ENCODE peak calls at places on chromosomes 5 and 9, in four cellular contexts. U is GM12878, H is HepG2, C is K562. W is an unnamed sample.

GRCh38 chr9:124079176-124079925 is 67.8 kb downstream of the LHX2 start:
- DNase-seq in U (no peak), H (peak), C (no peak), W (no peak)

GRCh38 chr5:68460147-68460760 is 244.7 kb downstream of the PIK3R1 start:
- DNase-seq in H (peak), U (no peak), C (peak), W (peak)

GRCh38 chr5:80592761-80593160 is 22.7 kb upstream of the ANKRD34B start:
- DNase-seq in U (no peak), C (no peak), H (peak), W (no peak)

GRCh38 chr9:127182901-127183746 is 60.7 kb upstream of the ANGPTL2 start:
- DNase-seq in U (no peak), C (no peak), H (no peak), W (no peak)

GRCh38 chr5:146647656-146648199 is 131.7 kb upstream of the GPR151 start:
- DNase-seq in H (no peak), U (no peak), C (no peak), W (no peak)

GRCh38 chr5:171623551-171624097 is 162.0 kb upstream of the SMIM23 start:
- DNase-seq in U (no peak), C (no peak), H (peak), W (no peak)

GRCh38 chr5:142065273-142065672 is 43.3 kb upstream of the NDFIP1 start:
- DNase-seq in C (no peak), U (no peak), H (peak), W (no peak)

GRCh38 chr9:127059648-127060365 is 62.6 kb downstream of the ANGPTL2 start:
- DNase-seq in U (peak), C (no peak), H (no peak), W (no peak)

GRCh38 chr5:34691326-34691725 is 35.2 kb downstream of the RAI14 start:
- DNase-seq in U (no peak), C (no peak), H (no peak), W (no peak)

GRCh38 chr9:129069128-129069824 is 11.6 kb upstream of the DOLPP1 start:
- DNase-seq in H (no peak), C (peak), U (no peak), W (no peak)

GRCh38 chr5:2135833-2136232 is 253.1 kb upstream of the IRX4 start:
- DNase-seq in C (no peak), H (no peak), U (no peak), W (no peak)

GRCh38 chr5:83124593-83124992 is 47.2 kb downstream of the XRCC4 start:
- DNase-seq in H (peak), U (no peak), C (no peak), W (no peak)

GRCh38 chr9:14935917-14936316 is 25.7 kb upstream of the FREM1 start:
- DNase-seq in U (no peak), H (no peak), C (no peak), W (no peak)

GRCh38 chr9:19431361-19432171 is 22.8 kb downstream of the ACER2 start:
- DNase-seq in U (no peak), C (no peak), H (no peak), W (no peak)

GRCh38 chr9:88991066-88992030 is at the start of gene S1PR3:
- DNase-seq in C (peak), H (no peak), U (no peak), W (peak)

GRCh38 chr5:149141224-149141956 is at the start of gene ABLIM3:
- DNase-seq in C (peak), H (no peak), U (no peak), W (peak)

GRCh38 chr5:134438641-134439621 is 27.2 kb upstream of the CDKN2AIPNL start:
- DNase-seq in H (peak), U (no peak), C (no peak), W (no peak)

GRCh38 chr9:135474915-135475314 is 4.7 kb upstream of the PPP1R26 start:
- DNase-seq in C (peak), H (peak), U (no peak), W (peak)

GRCh38 chr5:79107020-79107796 is 4.4 kb upstream of the BHMT start:
- DNase-seq in H (no peak), U (no peak), C (no peak), W (peak)

GRCh38 chr5:174608631-174609097 is 115.7 kb upstream of the MSX2 start:
- DNase-seq in H (no peak), C (no peak), U (no peak), W (no peak)

GRCh38 chr5:171420429-171421231 is 1.2 kb downstream of the FGF18 start:
- DNase-seq in C (no peak), H (no peak), U (no peak), W (no peak)

GRCh38 chr9:89790542-89791109 is 185.8 kb downstream of the GADD45G start:
- DNase-seq in C (no peak), H (no peak), U (no peak), W (no peak)

GRCh38 chr5:16935271-16936149 is 578 bp downstream of the MYO10 start:
- DNase-seq in C (peak), H (no peak), U (no peak), W (peak)

GRCh38 chr9:131923766-131924165 is 155.9 kb downstream of the MED27 start:
- DNase-seq in U (no peak), H (no peak), C (no peak), W (no peak)

GRCh38 chr5:173662896-173663809 is 46.7 kb upstream of the BOD1 start:
- DNase-seq in U (no peak), H (peak), C (no peak), W (no peak)

GRCh38 chr5:160467555-160468418 is 46.1 kb downstream of the PTTG1 start:
- DNase-seq in H (peak), C (no peak), U (peak), W (no peak)

GRCh38 chr5:142385194-142385593 is 60.4 kb upstream of the SPRY4 start:
- DNase-seq in U (no peak), H (no peak), C (no peak), W (no peak)

GRCh38 chr9:136023401-136024225 is 62.4 kb upstream of the UBAC1 start:
- DNase-seq in C (no peak), H (no peak), U (no peak), W (no peak)

GRCh38 chr5:129746884-129747283 is 1.0 kb upstream of the MINAR2 start:
- DNase-seq in C (no peak), H (no peak), U (no peak), W (no peak)

GRCh38 chr5:133321833-133322420 is 270.1 kb downstream of the HSPA4 start:
- DNase-seq in H (no peak), C (no peak), U (peak), W (no peak)

GRCh38 chr9:114282507-114282906 is 40.4 kb upstream of the ORM1 start:
- DNase-seq in H (no peak), U (no peak), C (no peak), W (no peak)

GRCh38 chr5:4883388-4883787 is 256.7 kb upstream of the ADAMTS16 start:
- DNase-seq in C (no peak), H (no peak), U (no peak), W (no peak)

GRCh38 chr5:33891731-33892418 is at the start of gene ADAMTS12:
- DNase-seq in H (no peak), U (no peak), C (no peak), W (peak)

GRCh38 chr9:4073371-4073770 is 226.5 kb downstream of the GLIS3 start:
- DNase-seq in H (peak), U (no peak), C (peak), W (peak)

GRCh38 chr5:126052120-126052519 is 371.1 kb upstream of the GRAMD2B start:
- DNase-seq in U (no peak), C (no peak), H (no peak), W (no peak)

GRCh38 chr9:96186601-96187011 is 115.4 kb downstream of the HSD17B3 start:
- DNase-seq in C (no peak), H (no peak), U (no peak), W (peak)

GRCh38 chr9:96183751-96184150 is 118.2 kb downstream of the HSD17B3 start:
- DNase-seq in C (no peak), U (no peak), H (no peak), W (no peak)

GRCh38 chr9:96185518-96186156 is 116.3 kb downstream of the HSD17B3 start:
- DNase-seq in C (no peak), U (no peak), H (no peak), W (no peak)

GRCh38 chr9:96189995-96190394 is 112.0 kb downstream of the HSD17B3 start:
- DNase-seq in C (no peak), U (no peak), H (no peak), W (no peak)

DNA sequence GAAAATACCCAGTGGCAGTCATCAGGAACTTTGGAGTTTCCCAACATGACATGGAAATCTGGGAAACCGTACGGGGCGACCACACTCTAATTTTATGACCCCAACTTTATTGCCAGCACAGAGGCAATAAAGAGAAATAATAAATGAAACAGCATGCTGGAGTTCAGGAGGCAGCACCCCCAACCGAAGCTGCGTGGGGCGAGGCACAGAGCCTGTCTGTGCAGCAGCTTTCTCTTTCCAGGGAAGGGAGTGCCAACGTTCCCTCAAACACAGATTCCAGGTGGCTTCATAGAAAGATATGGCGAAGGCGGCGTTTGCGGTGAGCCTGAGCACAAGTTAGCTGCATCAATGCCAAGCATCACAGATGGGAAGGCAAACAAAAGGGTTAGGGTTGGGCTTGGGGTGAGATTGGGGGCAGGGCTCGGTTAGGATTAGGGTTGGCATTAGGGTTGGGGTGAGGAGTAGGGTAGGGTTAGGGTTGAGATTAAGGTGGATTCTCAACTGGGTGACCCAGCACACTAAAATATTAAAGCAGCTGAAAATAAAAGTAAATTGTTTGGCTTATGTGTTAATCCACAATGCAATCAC is 114.8 kb downstream of the HSD17B3 start:
- DNase-seq in H (no peak), U (no peak), C (no peak), W (peak)
- TF ChIP-seq FOXM1 in H (no peak), U (no peak), C (no peak), W (no peak)

DNA sequence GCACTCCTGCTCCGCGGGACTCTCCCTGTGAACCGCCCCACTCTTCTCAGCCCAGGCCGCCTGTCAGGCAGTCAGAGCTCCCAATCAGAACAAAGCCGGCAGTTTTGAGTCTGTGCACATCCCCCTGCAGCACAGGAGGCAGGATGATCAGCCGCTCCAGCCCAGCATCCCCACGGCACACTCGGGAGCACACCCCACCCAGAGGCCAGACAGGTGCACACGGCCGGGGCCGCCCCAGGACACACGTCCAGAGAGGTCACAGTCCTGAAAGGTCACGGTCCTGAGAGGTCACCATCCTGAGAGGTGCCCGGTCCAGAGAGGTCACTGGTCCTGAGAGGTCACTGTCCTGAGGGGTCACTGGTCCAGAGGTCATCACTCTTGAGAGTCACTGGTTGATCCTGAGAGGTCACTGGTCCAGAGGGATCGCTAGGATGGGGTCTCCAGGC is 8.4 kb downstream of the TPPP start:
- DNase-seq in H (no peak), C (no peak), U (no peak), W (no peak)
- TF ChIP-seq TARDBP in H (no peak), C (no peak), U (no peak), W (no peak)

GRCh38 chr9:93301911-93302525 is 118.1 kb downstream of the WNK2 start:
- DNase-seq in H (no peak), U (no peak), C (no peak), W (no peak)

GRCh38 chr9:93300175-93300572 is 116.2 kb downstream of the WNK2 start:
- DNase-seq in H (no peak), U (no peak), C (no peak), W (no peak)

GRCh38 chr9:93299418-93300174 is 115.7 kb downstream of the WNK2 start:
- DNase-seq in U (no peak), C (no peak), H (peak), W (peak)

GRCh38 chr9:93301291-93301811 is 117.4 kb downstream of the WNK2 start:
- DNase-seq in C (no peak), H (no peak), U (no peak), W (no peak)

GRCh38 chr9:93300585-93301081 is 116.7 kb downstream of the WNK2 start:
- DNase-seq in H (no peak), U (no peak), C (no peak), W (no peak)
- TF ChIP-seq BHLHE40 in H (no peak), U (no peak), C (no peak), W (no peak)

GRCh38 chr5:177428574-177429217 is 2.2 kb downstream of the GRK6 start:
- DNase-seq in H (no peak), C (no peak), U (no peak), W (no peak)

GRCh38 chr5:177425801-177426565 is 493 bp upstream of the GRK6 start:
- DNase-seq in U (peak), C (peak), H (peak), W (peak)

GRCh38 chr5:177426566-177427210 is at the start of gene GRK6:
- DNase-seq in C (peak), H (no peak), U (no peak), W (no peak)

GRCh38 chr5:177427919-177428573 is 1.6 kb downstream of the GRK6 start:
- DNase-seq in C (peak), U (no peak), H (no peak), W (no peak)

GRCh38 chr5:177427211-177427822 is 841 bp downstream of the GRK6 start:
- DNase-seq in H (no peak), C (peak), U (no peak), W (no peak)
- TF ChIP-seq FOXM1 in H (no peak), C (no peak), U (no peak), W (no peak)

GRCh38 chr5:124114911-124115310 is 602.9 kb downstream of the CSNK1G3 start:
- DNase-seq in C (no peak), H (no peak), U (no peak), W (no peak)
- TF ChIP-seq TARDBP in C (no peak), H (no peak), U (no peak), W (no peak)

GRCh38 chr5:164934039-164934438 is 1428.6 kb downstream of the MAT2B start:
- DNase-seq in C (no peak), U (no peak), H (no peak), W (no peak)

GRCh38 chr5:164934561-164934960 is 1429.1 kb downstream of the MAT2B start:
- DNase-seq in C (no peak), U (no peak), H (no peak), W (no peak)
- TF ChIP-seq BHLHE40 in C (no peak), U (no peak), H (no peak), W (no peak)

GRCh38 chr5:32812399-32812798 is 101.3 kb downstream of the NPR3 start:
- DNase-seq in H (no peak), U (no peak), C (no peak), W (no peak)

GRCh38 chr5:32810812-32811211 is 99.7 kb downstream of the NPR3 start:
- DNase-seq in U (no peak), C (no peak), H (no peak), W (no peak)

GRCh38 chr5:32814620-32815019 is 103.5 kb downstream of the NPR3 start:
- DNase-seq in U (no peak), C (no peak), H (no peak), W (no peak)

GRCh38 chr5:32814141-32814540 is 103.0 kb downstream of the NPR3 start:
- DNase-seq in C (no peak), U (no peak), H (no peak), W (no peak)
- TF ChIP-seq FOXM1 in C (no peak), U (no peak), H (no peak), W (no peak)

GRCh38 chr5:158813275-158813674 is 286.4 kb downstream of the EBF1 start:
- DNase-seq in U (no peak), C (no peak), H (no peak), W (no peak)

GRCh38 chr5:158819840-158820620 is 279.7 kb downstream of the EBF1 start:
- DNase-seq in H (no peak), C (no peak), U (peak), W (no peak)

GRCh38 chr5:158819095-158819494 is 280.6 kb downstream of the EBF1 start:
- DNase-seq in C (no peak), U (no peak), H (no peak), W (no peak)

GRCh38 chr5:158814521-158814920 is 285.2 kb downstream of the EBF1 start:
- DNase-seq in C (no peak), H (no peak), U (no peak), W (no peak)

GRCh38 chr5:158816306-158816705 is 283.4 kb downstream of the EBF1 start:
- DNase-seq in H (no peak), U (no peak), C (no peak), W (no peak)
- TF ChIP-seq TARDBP in H (no peak), U (no peak), C (no peak), W (no peak)

W was measured in HEK293T.